ENCODE peak calls at places on chromosomes 4 and X, in five cellular contexts. A, D, X, T and H are unnamed samples.

GRCh38 chr4:62003695-62004094 is 803.6 kb downstream of the ADGRL3 start:
- DNase-seq in A (no peak), D (no peak), X (no peak), T (no peak), H (no peak)

GRCh38 chr4:33160126-33160525 is 2440.0 kb downstream of the PCDH7 start:
- DNase-seq in A (no peak), D (no peak), X (peak), T (no peak), H (no peak)

GRCh38 chr4:87985097-87985886 is 9.8 kb downstream of the SPP1 start:
- DNase-seq in A (peak), D (peak), X (peak), T (peak), H (peak)

GRCh38 chrX:65035451-65035779 is 59.2 kb upstream of the ZC4H2 start:
- DNase-seq in A (peak), D (peak), X (no peak), T (no peak), H (peak)

GRCh38 chr4:14787894-14788293 is 214.4 kb upstream of the CPEB2 start:
- DNase-seq in A (peak), D (no peak), X (no peak), T (no peak), H (peak)

GRCh38 chr4:41296995-41297394 is 40.3 kb downstream of the UCHL1 start:
- DNase-seq in A (no peak), D (no peak), X (no peak), T (no peak), H (no peak)

GRCh38 chr4:140790171-140790570 is 34.0 kb upstream of the TBC1D9 start:
- DNase-seq in A (no peak), D (no peak), X (no peak), T (no peak), H (no peak)

GRCh38 chr4:186845137-186845842 is 121.6 kb upstream of the FAT1 start:
- DNase-seq in A (peak), D (no peak), X (peak), T (peak), H (peak)

GRCh38 chr4:116702949-116703348 is 382.4 kb downstream of the TRAM1L1 start:
- DNase-seq in A (no peak), D (no peak), X (no peak), T (peak), H (peak)

GRCh38 chr4:56435001-56435747 is at the start of gene PPAT:
- DNase-seq in A (peak), D (peak), X (peak), T (peak), H (peak)
- TF ChIP-seq POLR2A in A (peak), D (peak), X (peak), T (no peak), H (peak)

GRCh38 chrX:40998123-40998522 is 87.1 kb upstream of the USP9X start:
- DNase-seq in A (no peak), D (no peak), X (no peak), T (no peak), H (no peak)

GRCh38 chrX:41005445-41005992 is 79.7 kb upstream of the USP9X start:
- DNase-seq in A (no peak), D (no peak), X (no peak), T (no peak), H (peak)

GRCh38 chrX:41003501-41004286 is 81.6 kb upstream of the USP9X start:
- DNase-seq in A (no peak), D (no peak), X (no peak), T (no peak), H (no peak)

GRCh38 chrX:41001327-41001726 is 83.9 kb upstream of the USP9X start:
- DNase-seq in A (no peak), D (no peak), X (no peak), T (peak), H (no peak)

DNA sequence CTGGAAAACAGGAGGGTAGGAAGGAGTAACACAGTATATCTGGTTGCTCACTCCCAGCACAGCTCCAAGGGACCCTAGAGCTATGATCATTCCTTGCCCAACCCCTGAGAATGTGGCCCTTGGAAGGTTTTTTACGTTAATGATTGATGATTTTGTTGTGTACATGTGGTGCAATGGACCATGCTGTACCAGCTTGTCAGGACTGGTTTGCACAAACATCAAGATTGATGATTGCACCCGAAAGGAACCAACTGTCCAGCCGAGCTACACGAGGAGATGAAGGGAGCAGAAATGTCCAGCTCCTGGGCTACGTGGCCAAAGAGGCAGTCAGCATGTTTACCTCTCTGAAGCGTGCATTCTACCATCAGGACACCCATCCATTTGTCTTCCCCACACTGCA is 83.2 kb upstream of the USP9X start:
- DNase-seq in A (no peak), D (no peak), X (no peak), T (peak), H (no peak)
- TF ChIP-seq POLR2A in A (no peak), D (no peak), X (no peak), T (no peak), H (no peak)

GRCh38 chrX:14406225-14406624 is 123.1 kb upstream of the GLRA2 start:
- DNase-seq in A (no peak), D (no peak), X (no peak), T (no peak), H (no peak)
- TF ChIP-seq POLR2A in A (no peak), D (no peak), X (no peak), T (no peak), H (no peak)

GRCh38 chr4:122771724-122772123 is 39.2 kb downstream of the BBS12 start:
- DNase-seq in A (no peak), D (no peak), X (no peak), T (no peak), H (no peak)

GRCh38 chr4:122772311-122772710 is 39.8 kb downstream of the BBS12 start:
- DNase-seq in A (no peak), D (no peak), X (no peak), T (no peak), H (no peak)

GRCh38 chr4:122775039-122775438 is 42.5 kb downstream of the BBS12 start:
- DNase-seq in A (no peak), D (no peak), X (no peak), T (no peak), H (no peak)

GRCh38 chr4:122775987-122776836 is 43.7 kb downstream of the BBS12 start:
- DNase-seq in A (no peak), D (no peak), X (no peak), T (no peak), H (peak)

DNA sequence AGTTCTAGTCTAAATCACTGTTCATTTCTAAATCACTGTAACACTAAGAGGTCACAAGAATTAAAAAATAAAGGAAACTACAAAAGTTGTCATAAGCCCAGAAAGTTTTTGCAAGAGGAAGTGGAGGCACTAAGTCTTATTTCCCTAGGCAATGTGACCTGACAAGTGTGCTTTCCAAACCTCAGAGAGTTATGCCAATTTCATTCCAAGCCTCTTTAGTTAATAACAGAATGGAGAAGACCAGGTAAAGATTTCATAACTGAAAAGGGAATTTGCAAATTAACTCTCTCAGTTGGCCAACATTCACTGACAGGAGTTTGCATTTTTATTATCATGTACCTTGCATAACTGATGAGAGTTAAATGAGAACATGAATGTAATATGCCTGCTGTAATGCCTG is 40.5 kb downstream of the BBS12 start:
- DNase-seq in A (no peak), D (no peak), X (no peak), T (no peak), H (no peak)
- TF ChIP-seq POLR2A in A (no peak), D (no peak), X (no peak), T (no peak), H (no peak)

GRCh38 chrX:119502727-119503483 is 34.7 kb downstream of the SLC25A5 start:
- DNase-seq in A (peak), D (no peak), X (no peak), T (peak), H (no peak)
- TF ChIP-seq POLR2A in A (peak), D (no peak), X (no peak), T (peak), H (no peak)

GRCh38 chrX:103686199-103687072 is at the start of gene MORF4L2:
- DNase-seq in A (peak), D (peak), X (peak), T (peak), H (peak)

GRCh38 chrX:103688949-103689348 is 2.5 kb upstream of the MORF4L2 start:
- DNase-seq in A (no peak), D (no peak), X (no peak), T (peak), H (peak)

GRCh38 chrX:103685396-103685795 is 1.1 kb downstream of the MORF4L2 start:
- DNase-seq in A (no peak), D (no peak), X (no peak), T (no peak), H (peak)

GRCh38 chrX:103687073-103687695 is 685 bp upstream of the MORF4L2 start:
- DNase-seq in A (peak), D (peak), X (peak), T (no peak), H (peak)

DNA sequence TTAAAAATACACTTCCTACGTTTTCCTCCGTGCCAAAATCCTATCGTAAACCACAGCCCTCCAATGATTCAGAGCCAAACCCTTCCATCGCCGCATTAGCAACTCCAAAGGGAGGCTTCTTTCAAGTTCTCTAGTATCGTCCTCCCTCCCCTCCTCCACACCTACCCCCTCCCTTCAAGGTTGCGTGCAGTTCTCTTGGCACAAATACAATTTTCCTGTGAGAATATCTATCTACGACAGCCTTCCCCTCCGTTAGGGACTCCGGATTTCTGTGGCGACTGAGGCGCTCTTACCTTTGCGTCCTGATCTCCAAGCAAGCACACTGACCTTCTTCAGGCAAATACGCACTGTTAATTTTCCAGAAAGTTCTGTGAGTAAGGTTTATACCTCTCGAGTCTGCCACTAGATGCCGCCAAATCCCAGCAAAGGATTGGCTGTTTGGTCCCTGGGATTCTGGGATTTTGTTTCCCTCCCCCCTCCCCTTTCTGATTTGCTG is 1.2 kb upstream of the MORF4L2 start:
- DNase-seq in A (peak), D (peak), X (peak), T (peak), H (peak)
- TF ChIP-seq POLR2A in A (no peak), D (no peak), X (no peak), T (no peak), H (no peak)

GRCh38 chrX:103400931-103401330 is 24.6 kb downstream of the BEX3 start:
- DNase-seq in A (no peak), D (no peak), X (no peak), T (no peak), H (no peak)

GRCh38 chrX:103405009-103405333 is 28.6 kb downstream of the BEX3 start:
- DNase-seq in A (no peak), D (no peak), X (no peak), T (no peak), H (peak)

GRCh38 chrX:103406256-103406655 is 29.9 kb downstream of the BEX3 start:
- DNase-seq in A (no peak), D (no peak), X (no peak), T (no peak), H (no peak)

GRCh38 chrX:103407776-103408175 is 31.4 kb downstream of the BEX3 start:
- DNase-seq in A (no peak), D (no peak), X (no peak), T (no peak), H (no peak)

DNA sequence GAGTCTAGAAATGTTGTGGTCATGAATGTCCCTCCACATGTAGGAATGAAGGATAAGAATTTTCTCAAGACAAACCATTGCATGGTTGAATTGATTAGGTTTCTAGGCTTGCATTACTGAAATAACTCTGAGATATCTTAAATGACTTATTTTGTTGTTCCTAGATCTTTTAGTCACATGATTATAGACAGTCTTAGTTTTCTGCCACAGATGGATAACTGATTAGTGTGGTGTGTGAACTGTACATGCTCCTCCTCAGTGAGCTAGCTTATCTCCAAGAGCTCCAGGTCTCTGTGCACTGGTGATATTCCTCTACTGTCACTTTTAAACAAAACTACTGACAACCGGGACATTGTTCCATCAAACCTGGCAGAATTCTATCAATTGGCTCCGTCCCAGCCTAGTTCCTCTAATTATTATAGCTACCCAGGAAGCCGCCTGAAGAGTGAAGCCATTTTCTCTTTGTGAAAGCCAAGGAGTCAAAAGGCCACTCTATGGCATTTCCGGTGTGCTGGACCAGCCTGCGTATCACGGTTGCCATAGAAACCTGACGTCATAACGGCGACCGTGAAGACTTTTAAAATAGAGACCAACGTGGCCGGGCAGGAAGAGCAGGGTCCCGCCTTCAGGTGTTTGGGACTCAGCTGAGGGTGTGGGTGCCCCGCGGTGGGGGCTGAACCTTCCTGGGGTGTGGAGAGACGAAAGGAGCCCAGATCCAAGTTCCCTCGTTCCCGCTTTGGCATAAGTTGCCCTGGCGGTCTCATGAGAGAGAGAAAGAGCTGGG is 28.1 kb downstream of the BEX3 start:
- DNase-seq in A (peak), D (peak), X (peak), T (peak), H (peak)
- TF ChIP-seq POLR2A in A (no peak), D (no peak), X (no peak), T (no peak), H (peak)